ENCODE peak calls at places on chromosome 9, in four cellular contexts. One of them, this sample, is unnamed.

GRCh38 chr9:132214027-132214622 is 52.3 kb downstream of the NTNG2 start:
- DNase-seq in endodermal cell: peak; percentile 86
- DNase-seq in bronchial epithelial cell: peak; percentile 83
- DNase-seq in psoas muscle: peak; percentile 75
- DNase-seq in this sample: no peak

GRCh38 chr9:76004526-76004925 is 114.1 kb downstream of the PCSK5 start:
- DNase-seq in endodermal cell: no peak
- DNase-seq in bronchial epithelial cell: no peak
- DNase-seq in psoas muscle: no peak
- DNase-seq in this sample: no peak

GRCh38 chr9:109254317-109254716 is 66.5 kb downstream of the EPB41L4B start:
- DNase-seq in endodermal cell: no peak
- DNase-seq in bronchial epithelial cell: peak; percentile 69
- DNase-seq in psoas muscle: no peak
- DNase-seq in this sample: no peak

GRCh38 chr9:133074111-133074651 is 12.4 kb downstream of the CEL start:
- DNase-seq in endodermal cell: no peak
- DNase-seq in bronchial epithelial cell: no peak
- DNase-seq in psoas muscle: no peak
- DNase-seq in this sample: no peak

GRCh38 chr9:33320568-33321261 is 30.4 kb downstream of the NFX1 start:
- DNase-seq in endodermal cell: no peak
- DNase-seq in bronchial epithelial cell: peak; percentile 95
- DNase-seq in psoas muscle: no peak
- DNase-seq in this sample: no peak

GRCh38 chr9:86351897-86352296 is 2.3 kb downstream of the TUT7 start:
- DNase-seq in endodermal cell: no peak
- DNase-seq in bronchial epithelial cell: no peak
- DNase-seq in psoas muscle: no peak
- DNase-seq in this sample: no peak

GRCh38 chr9:137168907-137169763 is 716 bp downstream of the LRRC26 start:
- DNase-seq in endodermal cell: peak; percentile 92
- DNase-seq in bronchial epithelial cell: no peak
- DNase-seq in psoas muscle: no peak
- DNase-seq in this sample: no peak

GRCh38 chr9:79266986-79267385 is 304.8 kb upstream of the TLE4 start:
- DNase-seq in endodermal cell: no peak
- DNase-seq in bronchial epithelial cell: no peak
- DNase-seq in psoas muscle: no peak
- DNase-seq in this sample: no peak

GRCh38 chr9:119365291-119366027 is 3.8 kb downstream of the BRINP1 start:
- DNase-seq in endodermal cell: peak; percentile 93
- DNase-seq in bronchial epithelial cell: peak; percentile 15
- DNase-seq in psoas muscle: no peak
- DNase-seq in this sample: no peak

GRCh38 chr9:2228641-2229040 is 213.5 kb downstream of the SMARCA2 start:
- DNase-seq in endodermal cell: no peak
- DNase-seq in bronchial epithelial cell: no peak
- DNase-seq in psoas muscle: no peak
- DNase-seq in this sample: no peak

GRCh38 chr9:129987047-129987446 is 55.9 kb downstream of the FNBP1 start:
- DNase-seq in endodermal cell: no peak
- DNase-seq in bronchial epithelial cell: no peak
- DNase-seq in psoas muscle: no peak
- DNase-seq in this sample: no peak

GRCh38 chr9:12155731-12156130 is 537.5 kb upstream of the TYRP1 start:
- DNase-seq in endodermal cell: no peak
- DNase-seq in bronchial epithelial cell: no peak
- DNase-seq in psoas muscle: no peak
- DNase-seq in this sample: no peak

GRCh38 chr9:37956904-37957663 is 53.2 kb upstream of the SLC25A51 start:
- DNase-seq in endodermal cell: no peak
- DNase-seq in bronchial epithelial cell: no peak
- DNase-seq in psoas muscle: no peak
- DNase-seq in this sample: no peak

GRCh38 chr9:75803130-75803529 is 87.3 kb upstream of the PCSK5 start:
- DNase-seq in endodermal cell: no peak
- DNase-seq in bronchial epithelial cell: peak; percentile 42
- DNase-seq in psoas muscle: no peak
- DNase-seq in this sample: no peak

GRCh38 chr9:7536310-7536939 is 263.2 kb downstream of the DMAC1 start:
- DNase-seq in endodermal cell: peak; percentile 89
- DNase-seq in bronchial epithelial cell: peak; percentile 55
- DNase-seq in psoas muscle: peak; percentile 15
- DNase-seq in this sample: no peak

GRCh38 chr9:86341007-86341491 is 13.2 kb downstream of the TUT7 start:
- DNase-seq in endodermal cell: no peak
- DNase-seq in bronchial epithelial cell: peak; percentile 21
- DNase-seq in psoas muscle: no peak
- DNase-seq in this sample: no peak

GRCh38 chr9:25700430-25700829 is 22.2 kb upstream of the TUSC1 start:
- DNase-seq in endodermal cell: no peak
- DNase-seq in bronchial epithelial cell: peak; percentile 58
- DNase-seq in psoas muscle: no peak
- DNase-seq in this sample: no peak

GRCh38 chr9:29511680-29512079 is 1938.4 kb upstream of the C9orf72 start:
- DNase-seq in endodermal cell: no peak
- DNase-seq in bronchial epithelial cell: no peak
- DNase-seq in psoas muscle: no peak
- DNase-seq in this sample: no peak

GRCh38 chr9:134787601-134788531 is 92.7 kb upstream of the FCN2 start:
- DNase-seq in endodermal cell: no peak
- DNase-seq in bronchial epithelial cell: no peak
- DNase-seq in psoas muscle: no peak
- DNase-seq in this sample: no peak

GRCh38 chr9:36679710-36680109 is 107.0 kb downstream of the MELK start:
- DNase-seq in endodermal cell: no peak
- DNase-seq in bronchial epithelial cell: no peak
- DNase-seq in psoas muscle: no peak
- DNase-seq in this sample: no peak

GRCh38 chr9:80074439-80074838 is 502.7 kb downstream of the TLE4 start:
- DNase-seq in endodermal cell: no peak
- DNase-seq in bronchial epithelial cell: no peak
- DNase-seq in psoas muscle: no peak
- DNase-seq in this sample: no peak

GRCh38 chr9:133531293-133531692 is 3.2 kb upstream of the ADAMTSL2 start:
- DNase-seq in endodermal cell: no peak
- DNase-seq in bronchial epithelial cell: no peak
- DNase-seq in psoas muscle: no peak
- DNase-seq in this sample: no peak

GRCh38 chr9:93473411-93473810 is 20.0 kb upstream of the FAM120AOS start:
- DNase-seq in endodermal cell: no peak
- DNase-seq in bronchial epithelial cell: peak; percentile 78
- DNase-seq in psoas muscle: no peak
- DNase-seq in this sample: no peak

GRCh38 chr9:7324031-7324654 is 475.4 kb downstream of the DMAC1 start:
- DNase-seq in endodermal cell: no peak
- DNase-seq in bronchial epithelial cell: peak; percentile 12
- DNase-seq in psoas muscle: no peak
- DNase-seq in this sample: no peak

GRCh38 chr9:133782157-133783130 is 44.3 kb upstream of the SARDH start:
- DNase-seq in endodermal cell: peak; percentile 93
- DNase-seq in bronchial epithelial cell: peak; percentile 33
- DNase-seq in psoas muscle: peak; percentile 58
- DNase-seq in this sample: no peak

GRCh38 chr9:133948138-133948537 is 44.0 kb downstream of the VAV2 start:
- DNase-seq in endodermal cell: no peak
- DNase-seq in bronchial epithelial cell: no peak
- DNase-seq in psoas muscle: peak; percentile 23
- DNase-seq in this sample: no peak

GRCh38 chr9:6243746-6244145 is 28.1 kb downstream of the IL33 start:
- DNase-seq in endodermal cell: no peak
- DNase-seq in bronchial epithelial cell: peak; percentile 82
- DNase-seq in psoas muscle: no peak
- DNase-seq in this sample: no peak

GRCh38 chr9:87327567-87328125 is 170.0 kb upstream of the DAPK1 start:
- DNase-seq in endodermal cell: no peak
- DNase-seq in bronchial epithelial cell: peak; percentile 60
- DNase-seq in psoas muscle: no peak
- DNase-seq in this sample: no peak

GRCh38 chr9:86756576-86757381 is 190.5 kb downstream of the GAS1 start:
- DNase-seq in endodermal cell: no peak
- DNase-seq in bronchial epithelial cell: no peak
- DNase-seq in psoas muscle: no peak
- DNase-seq in this sample: no peak

GRCh38 chr9:115469826-115470225 is 351.9 kb upstream of the TNC start:
- DNase-seq in endodermal cell: no peak
- DNase-seq in bronchial epithelial cell: no peak
- DNase-seq in psoas muscle: no peak
- DNase-seq in this sample: no peak

GRCh38 chr9:113715086-113715485 is 161.0 kb upstream of the ZNF618 start:
- DNase-seq in endodermal cell: peak; percentile 32
- DNase-seq in bronchial epithelial cell: peak; percentile 62
- DNase-seq in psoas muscle: no peak
- DNase-seq in this sample: no peak

GRCh38 chr9:114525505-114525904 is 20.2 kb upstream of the WHRN start:
- DNase-seq in endodermal cell: peak; percentile 10
- DNase-seq in bronchial epithelial cell: peak; percentile 72
- DNase-seq in psoas muscle: no peak
- DNase-seq in this sample: no peak

GRCh38 chr9:121233906-121234901 is 32.5 kb upstream of the RAB14 start:
- DNase-seq in endodermal cell: no peak
- DNase-seq in bronchial epithelial cell: peak; percentile 91
- DNase-seq in psoas muscle: no peak
- DNase-seq in this sample: no peak
- H3K4me3 ChIP-seq in endodermal cell: no peak overlapping the region
- H3K4me3 ChIP-seq in bronchial epithelial cell: no peak overlapping the region
- H3K4me3 ChIP-seq in psoas muscle: no peak overlapping the region
- H3K4me3 ChIP-seq in this sample: no peak overlapping the region

GRCh38 chr9:90645721-90646120 is 3.1 kb upstream of the DIRAS2 start:
- DNase-seq in endodermal cell: no peak
- DNase-seq in bronchial epithelial cell: no peak
- DNase-seq in psoas muscle: no peak
- DNase-seq in this sample: no peak
- H3K27me3 ChIP-seq in endodermal cell: peaks cover 35% of the 10 kb centered on the region
- H3K27me3 ChIP-seq in bronchial epithelial cell: peaks cover 7% of the 10 kb centered on the region
- H3K27me3 ChIP-seq in psoas muscle: no peaks in the 10 kb centered on the region
- H3K27me3 ChIP-seq in this sample: no peaks in the 10 kb centered on the region

GRCh38 chr9:111719541-111719940 is 58.1 kb downstream of the GNG10 start:
- DNase-seq in endodermal cell: no peak
- DNase-seq in bronchial epithelial cell: no peak
- DNase-seq in psoas muscle: no peak
- DNase-seq in this sample: no peak
- H3K4me3 ChIP-seq in endodermal cell: no peak overlapping the region
- H3K4me3 ChIP-seq in bronchial epithelial cell: no peak overlapping the region
- H3K4me3 ChIP-seq in psoas muscle: no peak overlapping the region
- H3K4me3 ChIP-seq in this sample: no peak overlapping the region

GRCh38 chr9:126688617-126689016 is 74.9 kb downstream of the LMX1B start:
- DNase-seq in endodermal cell: peak; percentile 79
- DNase-seq in bronchial epithelial cell: no peak
- DNase-seq in psoas muscle: no peak
- DNase-seq in this sample: no peak
- H3K27me3 ChIP-seq in endodermal cell: peaks cover 43% of the 10 kb centered on the region
- H3K27me3 ChIP-seq in bronchial epithelial cell: peaks cover 2% of the 10 kb centered on the region
- H3K27me3 ChIP-seq in psoas muscle: peaks cover 17% of the 10 kb centered on the region
- H3K27me3 ChIP-seq in this sample: peaks cover 98% of the 10 kb centered on the region

DNA sequence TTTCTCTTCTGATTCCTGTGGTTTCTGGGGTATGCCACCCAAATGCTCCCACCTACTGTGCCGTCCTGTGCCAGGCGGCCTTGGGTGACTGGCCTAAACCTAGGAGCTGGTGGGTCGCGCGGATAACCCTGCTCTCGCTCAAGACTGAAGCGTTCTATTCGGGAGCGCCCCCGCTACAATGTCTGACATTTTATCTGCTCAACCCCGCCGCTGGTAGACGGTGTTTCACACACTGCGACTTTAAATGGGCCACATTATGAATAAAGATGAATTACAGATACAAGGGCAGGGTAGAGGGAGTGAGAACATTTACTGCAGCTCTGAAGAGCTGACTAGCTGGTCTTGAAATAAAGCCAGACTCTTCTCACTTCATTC is 775 bp upstream of the PTCH1 start:
- DNase-seq in endodermal cell: no peak
- DNase-seq in bronchial epithelial cell: no peak
- DNase-seq in psoas muscle: no peak
- DNase-seq in this sample: no peak
- H3K4me3 ChIP-seq in endodermal cell: peak overlapping the region; percentile 86
- H3K4me3 ChIP-seq in bronchial epithelial cell: no peak overlapping the region
- H3K4me3 ChIP-seq in psoas muscle: no peak overlapping the region
- H3K4me3 ChIP-seq in this sample: peak overlapping the region; percentile 73

DNA sequence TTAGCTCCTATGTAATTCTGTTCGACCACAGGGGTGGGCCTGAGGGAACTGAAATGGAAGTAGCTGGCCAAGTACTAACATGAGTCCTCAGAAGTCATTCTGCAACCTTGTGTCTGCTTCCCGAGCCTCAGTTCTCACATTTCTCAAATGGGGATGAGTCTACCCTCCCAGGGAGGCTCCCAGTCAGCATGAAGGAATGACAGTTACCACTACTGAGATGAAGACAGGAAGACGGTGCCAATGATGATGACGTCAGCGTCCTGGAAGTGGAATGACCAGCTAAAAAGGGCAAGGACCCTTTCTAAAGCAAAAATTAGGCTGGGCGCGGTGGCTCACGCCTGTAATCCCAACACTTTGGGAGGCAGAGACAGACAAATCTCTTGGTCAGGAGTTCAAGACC is 6.8 kb downstream of the PIP5KL1 start:
- DNase-seq in endodermal cell: no peak
- DNase-seq in bronchial epithelial cell: peak; percentile 81
- DNase-seq in psoas muscle: no peak
- DNase-seq in this sample: no peak
- H3K27me3 ChIP-seq in endodermal cell: peaks cover 43% of the 10 kb centered on the region
- H3K27me3 ChIP-seq in bronchial epithelial cell: no peaks in the 10 kb centered on the region
- H3K27me3 ChIP-seq in psoas muscle: peaks cover 14% of the 10 kb centered on the region
- H3K27me3 ChIP-seq in this sample: peaks cover 44% of the 10 kb centered on the region

GRCh38 chr9:35342221-35342620 is 147.7 kb upstream of the RUSC2 start:
- DNase-seq in endodermal cell: no peak
- DNase-seq in bronchial epithelial cell: peak; percentile 31
- DNase-seq in psoas muscle: no peak
- DNase-seq in this sample: no peak
- H3K4me3 ChIP-seq in endodermal cell: no peak overlapping the region
- H3K4me3 ChIP-seq in bronchial epithelial cell: no peak overlapping the region
- H3K4me3 ChIP-seq in psoas muscle: peak overlapping the region; percentile 58
- H3K4me3 ChIP-seq in this sample: peak overlapping the region; percentile 10

This sample was measured in esophagus squamous epithelium.